ENCODE peak calls at places on chromosomes 6 and 20, in ten cellular contexts. I, C, N, U, E, H, Y, R, A and X are unnamed samples.

GRCh38 chr20:58408603-58409246 is 19.7 kb downstream of the VAPB start:
- DNase-seq in E (no peak), H (no peak), C (no peak), U (no peak), Y (no peak), I (peak; percentile 88), R (no peak), A (no peak), N (no peak), X (no peak)

GRCh38 chr6:55794136-55794812 is 81.1 kb downstream of the BMP5 start:
- DNase-seq in Y (peak; percentile 29), N (no peak), I (no peak), C (peak; percentile 14), A (no peak), H (no peak), R (no peak), E (no peak), U (no peak), X (no peak)

GRCh38 chr6:3288711-3289663 is 30.2 kb downstream of the PSMG4 start:
- DNase-seq in A (no peak), H (no peak), N (no peak), U (no peak), Y (no peak), E (no peak), R (no peak), I (no peak), C (no peak), X (peak; percentile 52)

GRCh38 chr6:4903751-4904370 is 100.0 kb downstream of the RPP40 start:
- DNase-seq in H (no peak), Y (no peak), A (no peak), R (no peak), I (no peak), U (no peak), N (no peak), E (no peak), C (no peak), X (no peak)

GRCh38 chr6:55212147-55212546 is 37.8 kb downstream of the HCRTR2 start:
- DNase-seq in R (no peak), H (no peak), C (no peak), U (no peak), A (no peak), N (no peak), I (no peak), Y (peak; percentile 6), E (no peak), X (no peak)

GRCh38 chr6:145963216-145964068 is 716 bp downstream of the SHPRH start:
- DNase-seq in U (peak; percentile 46), Y (peak; percentile 61), H (peak; percentile 72), I (no peak), C (peak; percentile 56), E (peak; percentile 51), A (peak; percentile 69), R (peak; percentile 58), N (peak; percentile 78), X (peak; percentile 86)

GRCh38 chr6:41159415-41160082 is 3.4 kb downstream of the TREM2 start:
- DNase-seq in Y (peak; percentile 52), C (no peak), H (peak; percentile 15), E (no peak), A (no peak), N (no peak), U (no peak), I (no peak), R (no peak), X (no peak)

GRCh38 chr20:20130399-20130798 is 78.1 kb downstream of the CFAP61 start:
- DNase-seq in R (no peak), E (no peak), A (no peak), I (peak; percentile 59), Y (no peak), U (no peak), H (no peak), N (no peak), C (peak; percentile 3), X (no peak)

GRCh38 chr6:41682497-41682961 is 44.3 kb downstream of the MDFI start:
- DNase-seq in C (no peak), H (no peak), I (no peak), R (no peak), E (no peak), U (peak; percentile 59), N (no peak), Y (no peak), A (no peak), X (peak; percentile 79)

GRCh38 chr20:37075932-37076685 is 19.7 kb downstream of the RBL1 start:
- DNase-seq in I (no peak), H (no peak), C (no peak), A (no peak), N (no peak), U (no peak), Y (no peak), E (no peak), R (no peak), X (no peak)

GRCh38 chr20:44891826-44892225 is 6.3 kb downstream of the YWHAB start:
- DNase-seq in Y (no peak), U (no peak), C (no peak), N (no peak), A (no peak), H (no peak), E (no peak), R (no peak), I (no peak), X (no peak)

GRCh38 chr6:30006170-30007131 is 54.6 kb upstream of the POLR1H start:
- DNase-seq in A (peak; percentile 71), U (peak; percentile 35), N (peak; percentile 73), Y (peak; percentile 5), H (peak; percentile 28), I (no peak), E (peak; percentile 24), R (peak; percentile 40), C (no peak), X (peak; percentile 84)

GRCh38 chr20:34956041-34956458 is 382 bp downstream of the MYH7B start:
- DNase-seq in E (no peak), A (no peak), R (no peak), Y (no peak), U (no peak), N (no peak), H (no peak), I (no peak), C (no peak), X (no peak)
- H3K27ac ChIP-seq in E (peak overlapping the region; percentile 64), A (peak overlapping the region; percentile 88), R (peak overlapping the region; percentile 93), Y (peak overlapping the region; percentile 93), U (peak overlapping the region; percentile 92), N (peak overlapping the region; percentile 87), H (peak overlapping the region; percentile 88), I (peak overlapping the region; percentile 7), C (peak overlapping the region; percentile 83), X (peak overlapping the region; percentile 98)

GRCh38 chr6:36139991-36140710 is 9.8 kb downstream of the MAPK13 start:
- DNase-seq in A (no peak), N (no peak), C (no peak), E (no peak), I (no peak), H (no peak), R (no peak), U (no peak), Y (no peak), X (no peak)

GRCh38 chr6:36141961-36142360 is 11.6 kb downstream of the MAPK13 start:
- DNase-seq in E (no peak), R (no peak), Y (no peak), C (no peak), H (no peak), N (no peak), A (no peak), U (no peak), I (no peak), X (no peak)

GRCh38 chr6:36138667-36139066 is 8.4 kb downstream of the MAPK13 start:
- DNase-seq in C (no peak), Y (no peak), H (no peak), N (no peak), R (no peak), A (no peak), I (no peak), E (no peak), U (no peak), X (no peak)

GRCh38 chr6:36141091-36141490 is 10.8 kb downstream of the MAPK13 start:
- DNase-seq in U (no peak), R (no peak), N (no peak), Y (no peak), I (no peak), C (no peak), E (no peak), A (no peak), H (no peak), X (no peak)

DNA sequence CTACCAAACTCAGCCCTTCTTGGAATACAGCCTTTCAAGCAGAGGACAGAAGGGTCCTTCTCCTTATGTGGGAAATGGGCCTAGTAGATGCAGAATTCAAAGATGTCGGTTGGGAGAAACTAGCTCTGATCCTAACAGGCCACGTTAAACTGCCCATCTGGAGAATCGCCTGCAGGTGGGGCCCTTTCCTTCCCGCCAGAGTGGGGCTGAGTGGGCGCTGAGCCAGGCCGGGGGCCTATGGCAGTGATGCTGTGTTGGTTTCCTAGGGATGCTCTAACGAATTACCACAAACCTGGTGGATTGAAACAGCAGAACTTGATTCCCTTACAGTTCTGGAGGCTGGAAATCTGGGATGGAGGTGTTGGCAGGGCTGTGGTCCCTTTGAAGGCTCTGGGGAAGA is 9.1 kb downstream of the MAPK13 start:
- DNase-seq in R (no peak), I (no peak), Y (peak; percentile 48), C (no peak), N (no peak), E (no peak), U (no peak), A (no peak), H (peak; percentile 53), X (no peak)
- TF ChIP-seq CTCF in R (no peak), I (peak; percentile 65), Y (peak; percentile 30), C (peak; percentile 67), N (no peak), E (no peak), U (no peak), A (peak; percentile 10), H (peak; percentile 36), X (no peak)

GRCh38 chr6:99013145-99013544 is 65.4 kb upstream of the FBXL4 start:
- DNase-seq in I (no peak), U (no peak), C (peak; percentile 95), Y (peak; percentile 23), A (no peak), E (no peak), N (no peak), R (no peak), H (peak; percentile 34), X (no peak)
- H3K27ac ChIP-seq in I (no peak overlapping the region), U (no peak overlapping the region), C (peak overlapping the region; percentile 86), Y (no peak overlapping the region), A (no peak overlapping the region), E (no peak overlapping the region), N (no peak overlapping the region), R (no peak overlapping the region), H (no peak overlapping the region), X (no peak overlapping the region)

GRCh38 chr20:22966787-22967464 is 68.2 kb upstream of the SSTR4 start:
- DNase-seq in H (no peak), A (no peak), C (no peak), Y (no peak), E (no peak), U (no peak), N (no peak), I (no peak), R (no peak), X (no peak)
- TF ChIP-seq CTCF in H (no peak), A (no peak), C (no peak), Y (no peak), E (no peak), U (no peak), N (no peak), I (no peak), R (no peak), X (no peak)

GRCh38 chr6:31572041-31572911 is at the start of gene LTA:
- DNase-seq in A (no peak), E (peak; percentile 80), U (no peak), C (no peak), N (no peak), I (no peak), Y (no peak), R (no peak), H (no peak), X (peak; percentile 72)
- H3K27ac ChIP-seq in A (peak within 1 kb of the TSS; percentile 36), E (peak within 1 kb of the TSS; percentile 86), U (peak within 1 kb of the TSS; percentile 62), C (no peak within 1 kb of the TSS), N (no peak within 1 kb of the TSS), I (no peak within 1 kb of the TSS), Y (no peak within 1 kb of the TSS), R (no peak within 1 kb of the TSS), H (no peak within 1 kb of the TSS), X (no peak within 1 kb of the TSS)